ENCODE peak calls at places on chromosome 22, in four cellular contexts. U, D, F and O are unnamed samples.

GRCh38 chr22:23401111-23401909 is 178.8 kb downstream of the IGLL1 start:
- DNase-seq in U (peak), F (no peak), D (peak), O (peak)

GRCh38 chr22:30408388-30409101 is 11.7 kb downstream of the SEC14L2 start:
- DNase-seq in F (no peak), U (peak), D (no peak), O (no peak)

GRCh38 chr22:35369996-35370395 is 10.9 kb upstream of the HMOX1 start:
- DNase-seq in F (no peak), U (no peak), D (no peak), O (no peak)

GRCh38 chr22:32265882-32266767 is 11.0 kb upstream of the SLC5A4 start:
- DNase-seq in D (peak), F (peak), U (peak), O (no peak)

GRCh38 chr22:39574779-39575551 is 4.4 kb downstream of the CACNA1I start:
- DNase-seq in F (no peak), D (peak), U (peak), O (no peak)

GRCh38 chr22:49553518-49554295 is 274.0 kb downstream of the BRD1 start:
- DNase-seq in D (no peak), U (no peak), F (no peak), O (no peak)

GRCh38 chr22:31344369-31345330 is 1.5 kb downstream of the PATZ1 start:
- DNase-seq in D (no peak), U (peak), F (peak), O (no peak)

GRCh38 chr22:49962751-49963646 is 2.4 kb downstream of the PIM3 start:
- DNase-seq in D (no peak), U (no peak), F (no peak), O (peak)

GRCh38 chr22:36432592-36433317 is 45.0 kb upstream of the MYH9 start:
- DNase-seq in U (no peak), F (no peak), D (no peak), O (no peak)

GRCh38 chr22:36619797-36620390 is 83.7 kb downstream of the CACNG2 start:
- DNase-seq in F (no peak), U (no peak), D (no peak), O (no peak)